ENCODE peak calls at places on chromosomes 13 and 19, in four cellular contexts. Q, Z, B and E are unnamed samples.

GRCh38 chr19:51986309-51987291 is at the start of gene ZNF350:
- DNase-seq in Z (peak), B (peak), Q (peak), E (peak)

GRCh38 chr19:30671622-30672051 is 299.5 kb downstream of the ZNF536 start:
- DNase-seq in Z (no peak), Q (no peak), B (no peak), E (no peak)

GRCh38 chr19:2834294-2834871 is 6.9 kb upstream of the ZNF555 start:
- DNase-seq in Z (no peak), B (no peak), Q (no peak), E (no peak)

GRCh38 chr13:42821437-42821836 is 40.1 kb downstream of the FAM216B start:
- DNase-seq in B (no peak), Q (no peak), Z (no peak), E (no peak)

GRCh38 chr19:4183967-4184717 is 1.7 kb downstream of the ANKRD24 start:
- DNase-seq in Q (no peak), B (no peak), Z (no peak), E (peak)

GRCh38 chr19:42178791-42179500 is 38.5 kb downstream of the DEDD2 start:
- DNase-seq in Q (peak), B (no peak), Z (no peak), E (no peak)

GRCh38 chr19:42252365-42253244 is 2.3 kb downstream of the ERF start:
- DNase-seq in Q (peak), B (no peak), Z (no peak), E (peak)

GRCh38 chr19:17841810-17842662 is 5.7 kb downstream of the JAK3 start:
- DNase-seq in B (no peak), Z (peak), Q (peak), E (no peak)

GRCh38 chr13:44142911-44143665 is 230.5 kb upstream of the SERP2 start:
- DNase-seq in Z (no peak), B (no peak), Q (peak), E (no peak)

GRCh38 chr13:36887758-36888521 is 32.1 kb downstream of the SMAD9 start:
- DNase-seq in B (peak), Z (no peak), Q (no peak), E (peak)

GRCh38 chr13:48194392-48194754 is 38.6 kb upstream of the ITM2B start:
- DNase-seq in Q (no peak), Z (no peak), B (peak), E (peak)

GRCh38 chr13:19759669-19760068 is 23.1 kb downstream of the PSPC1 start:
- DNase-seq in Z (no peak), Q (no peak), B (no peak), E (no peak)

GRCh38 chr19:50551713-50552187 is 16.5 kb downstream of the LRRC4B start:
- DNase-seq in Q (peak), Z (no peak), B (no peak), E (no peak)

GRCh38 chr19:45667620-45668341 is at the start of gene GIPR:
- DNase-seq in B (no peak), Q (peak), Z (no peak), E (peak)

GRCh38 chr13:110265341-110265681 is 41.6 kb downstream of the COL4A1 start:
- DNase-seq in Z (no peak), Q (no peak), B (no peak), E (no peak)

GRCh38 chr13:110265682-110266430 is 41.1 kb downstream of the COL4A1 start:
- DNase-seq in B (no peak), Z (no peak), Q (no peak), E (no peak)

GRCh38 chr13:110266431-110266809 is 40.5 kb downstream of the COL4A1 start:
- DNase-seq in Q (no peak), B (no peak), Z (no peak), E (no peak)

GRCh38 chr13:110263906-110264305 is 43.1 kb downstream of the COL4A1 start:
- DNase-seq in Z (no peak), B (no peak), Q (no peak), E (no peak)

DNA sequence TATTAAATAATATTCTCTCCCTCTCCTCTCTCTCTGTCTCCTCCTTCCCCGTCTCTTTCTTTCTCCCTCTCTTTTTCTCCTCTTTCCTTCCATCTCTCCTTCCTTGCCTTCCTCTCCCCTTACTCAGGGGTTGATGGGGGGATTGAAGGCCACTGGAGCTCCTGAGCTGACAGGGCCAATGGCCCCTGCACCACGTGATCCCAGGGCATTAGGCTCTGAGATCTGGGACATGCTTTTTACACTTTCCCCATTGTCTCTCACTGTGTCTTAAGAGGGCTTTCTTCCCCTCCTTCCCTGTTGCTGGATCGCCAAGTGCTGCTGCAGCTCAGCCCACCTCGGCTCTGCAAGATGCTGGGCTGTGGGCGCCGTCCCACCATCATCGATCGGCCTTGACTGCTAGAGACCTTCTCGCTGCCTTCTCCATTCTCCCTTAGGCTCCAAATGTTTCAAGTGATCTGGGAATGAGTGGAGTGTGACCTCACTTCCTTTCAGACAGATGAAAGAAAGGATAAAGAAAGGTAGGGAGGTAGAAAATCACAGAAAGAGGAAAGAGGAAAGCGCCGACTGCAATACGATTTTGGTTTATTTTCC is 42.2 kb downstream of the COL4A1 start:
- DNase-seq in Z (no peak), B (no peak), Q (no peak), E (no peak)
- TF ChIP-seq SPI1 in Z (no peak), B (no peak), Q (no peak), E (no peak)

GRCh38 chr13:31179241-31179640 is 17.5 kb upstream of the HSPH1 start:
- DNase-seq in Q (no peak), B (no peak), Z (no peak), E (no peak)

GRCh38 chr13:31182987-31183386 is 16.8 kb upstream of the B3GLCT start:
- DNase-seq in B (no peak), Q (no peak), Z (no peak), E (no peak)

GRCh38 chr13:31174018-31174417 is 12.3 kb upstream of the HSPH1 start:
- DNase-seq in Q (no peak), Z (no peak), B (no peak), E (no peak)

GRCh38 chr13:31175847-31176536 is 14.3 kb upstream of the HSPH1 start:
- DNase-seq in Q (no peak), Z (no peak), B (no peak), E (no peak)

GRCh38 chr13:31179754-31180153 is 18.1 kb upstream of the HSPH1 start:
- DNase-seq in Q (no peak), B (no peak), Z (no peak), E (peak)
- TF ChIP-seq SPI1 in Q (peak), B (peak), Z (peak), E (peak)

GRCh38 chr19:47022140-47022536 is 2.5 kb downstream of the NPAS1 start:
- DNase-seq in Q (no peak), Z (no peak), B (no peak), E (no peak)

GRCh38 chr19:47024502-47024901 is 4.9 kb downstream of the NPAS1 start:
- DNase-seq in Z (no peak), Q (no peak), B (no peak), E (no peak)

GRCh38 chr19:47021536-47022139 is 2.0 kb downstream of the NPAS1 start:
- DNase-seq in Q (no peak), B (no peak), Z (no peak), E (no peak)

GRCh38 chr19:47023448-47023794 is 3.8 kb downstream of the NPAS1 start:
- DNase-seq in Q (no peak), Z (no peak), B (no peak), E (no peak)

DNA sequence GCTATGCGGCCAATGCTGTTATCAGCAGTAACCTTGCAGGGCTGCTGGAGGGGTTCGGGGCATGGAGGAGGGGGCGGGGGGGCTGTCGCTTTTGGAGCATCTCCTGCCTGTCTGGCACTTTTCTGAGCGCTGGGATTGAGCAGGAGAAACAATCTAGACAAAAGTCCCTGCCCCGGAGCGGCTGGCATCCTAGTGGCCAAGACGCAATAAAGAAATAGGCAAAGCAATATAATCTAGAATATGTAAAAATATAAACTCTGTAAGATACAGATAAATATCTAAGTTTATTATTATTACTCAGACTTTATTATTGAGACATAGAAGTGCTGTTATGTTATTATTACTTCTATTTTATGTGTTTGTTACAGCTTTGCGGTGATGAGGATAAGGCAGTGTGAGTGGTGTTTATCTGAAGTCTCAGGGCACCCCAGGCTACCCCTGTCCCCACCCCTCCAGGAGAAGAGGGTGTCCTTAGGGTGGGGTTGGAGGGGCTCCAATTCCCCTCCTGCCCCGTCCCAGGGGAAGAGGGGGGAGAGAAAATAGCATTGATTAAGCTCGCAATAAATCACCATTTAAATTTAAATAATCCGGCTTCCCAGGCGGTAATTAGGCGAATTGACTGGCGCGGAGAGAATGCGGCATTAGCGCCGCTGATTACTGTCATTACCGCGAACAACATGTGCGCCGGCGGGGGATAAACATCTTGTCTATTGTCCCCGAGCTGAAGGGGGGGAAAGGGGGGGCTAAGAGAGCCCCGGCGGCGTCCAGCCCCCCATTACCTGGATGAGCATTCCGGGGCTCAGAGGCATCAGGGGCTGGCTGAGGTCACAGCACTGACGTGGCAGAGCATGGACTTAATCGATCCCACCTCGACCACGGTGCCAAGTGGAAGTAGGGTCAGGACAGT is 3.2 kb downstream of the NPAS1 start:
- DNase-seq in Z (no peak), Q (no peak), B (no peak), E (no peak)
- TF ChIP-seq SPI1 in Z (no peak), Q (no peak), B (no peak), E (no peak)

GRCh38 chr13:60169239-60170031 is 5.7 kb upstream of the DIAPH3 start:
- DNase-seq in B (no peak), Q (no peak), Z (no peak), E (no peak)
- TF ChIP-seq SPI1 in B (no peak), Q (no peak), Z (no peak), E (no peak)

GRCh38 chr13:98647121-98647520 is 70.2 kb upstream of the STK24 start:
- DNase-seq in Z (no peak), Q (no peak), B (no peak), E (no peak)
- TF ChIP-seq SPI1 in Z (no peak), Q (no peak), B (no peak), E (no peak)